ENCODE peak calls at places on chromosomes 7 and 10, in seven cellular contexts. One of them, this sample, is unnamed.

GRCh38 chr7:142785841-142786250 is 15.1 kb downstream of the PRSS2 start:
- DNase-seq in stimulated activated CD4-positive, alpha-beta T cell treated with anti-CD3 and anti-CD28 coated beads, Interleukin-2, amount 100 ng/mL, for 48 hours: no peak
- DNase-seq in A549: no peak
- DNase-seq in GM13976: no peak
- DNase-seq in GM13977: no peak
- DNase-seq in Calu3: no peak
- DNase-seq in activated T-cell treated with anti-CD3 and anti-CD28 coated beads for 1 hour: peak
- DNase-seq in this sample: no peak

GRCh38 chr10:125711110-125711750 is 8.3 kb upstream of the EDRF1 start:
- DNase-seq in stimulated activated CD4-positive, alpha-beta T cell treated with anti-CD3 and anti-CD28 coated beads, Interleukin-2, amount 100 ng/mL, for 48 hours: no peak
- DNase-seq in A549: no peak
- DNase-seq in GM13976: no peak
- DNase-seq in GM13977: no peak
- DNase-seq in Calu3: no peak
- DNase-seq in activated T-cell treated with anti-CD3 and anti-CD28 coated beads for 1 hour: no peak
- DNase-seq in this sample: no peak

GRCh38 chr7:128131115-128131514 is 99.9 kb upstream of the LRRC4 start:
- DNase-seq in stimulated activated CD4-positive, alpha-beta T cell treated with anti-CD3 and anti-CD28 coated beads, Interleukin-2, amount 100 ng/mL, for 48 hours: no peak
- DNase-seq in A549: no peak
- DNase-seq in GM13976: no peak
- DNase-seq in GM13977: no peak
- DNase-seq in Calu3: no peak
- DNase-seq in activated T-cell treated with anti-CD3 and anti-CD28 coated beads for 1 hour: no peak
- DNase-seq in this sample: no peak

GRCh38 chr7:149721084-149721601 is 52.2 kb downstream of the ZNF467 start:
- DNase-seq in stimulated activated CD4-positive, alpha-beta T cell treated with anti-CD3 and anti-CD28 coated beads, Interleukin-2, amount 100 ng/mL, for 48 hours: no peak
- DNase-seq in A549: no peak
- DNase-seq in GM13976: peak
- DNase-seq in GM13977: no peak
- DNase-seq in Calu3: no peak
- DNase-seq in activated T-cell treated with anti-CD3 and anti-CD28 coated beads for 1 hour: no peak
- DNase-seq in this sample: peak

GRCh38 chr10:44066211-44066837 is 318.6 kb downstream of the CXCL12 start:
- DNase-seq in stimulated activated CD4-positive, alpha-beta T cell treated with anti-CD3 and anti-CD28 coated beads, Interleukin-2, amount 100 ng/mL, for 48 hours: no peak
- DNase-seq in A549: no peak
- DNase-seq in GM13976: no peak
- DNase-seq in GM13977: no peak
- DNase-seq in Calu3: no peak
- DNase-seq in activated T-cell treated with anti-CD3 and anti-CD28 coated beads for 1 hour: no peak
- DNase-seq in this sample: no peak

GRCh38 chr7:103343758-103344452 is 662 bp downstream of the DNAJC2 start:
- DNase-seq in stimulated activated CD4-positive, alpha-beta T cell treated with anti-CD3 and anti-CD28 coated beads, Interleukin-2, amount 100 ng/mL, for 48 hours: no peak
- DNase-seq in A549: peak
- DNase-seq in GM13976: peak
- DNase-seq in GM13977: peak
- DNase-seq in Calu3: peak
- DNase-seq in activated T-cell treated with anti-CD3 and anti-CD28 coated beads for 1 hour: no peak
- DNase-seq in this sample: no peak

GRCh38 chr10:71219918-71220688 is 7.7 kb downstream of the UNC5B start:
- DNase-seq in stimulated activated CD4-positive, alpha-beta T cell treated with anti-CD3 and anti-CD28 coated beads, Interleukin-2, amount 100 ng/mL, for 48 hours: no peak
- DNase-seq in A549: no peak
- DNase-seq in GM13976: peak
- DNase-seq in GM13977: no peak
- DNase-seq in Calu3: no peak
- DNase-seq in activated T-cell treated with anti-CD3 and anti-CD28 coated beads for 1 hour: no peak
- DNase-seq in this sample: peak

GRCh38 chr7:143288836-143289235 is 685 bp downstream of the CASP2 start:
- DNase-seq in stimulated activated CD4-positive, alpha-beta T cell treated with anti-CD3 and anti-CD28 coated beads, Interleukin-2, amount 100 ng/mL, for 48 hours: no peak
- DNase-seq in A549: peak
- DNase-seq in GM13976: no peak
- DNase-seq in GM13977: no peak
- DNase-seq in Calu3: no peak
- DNase-seq in activated T-cell treated with anti-CD3 and anti-CD28 coated beads for 1 hour: no peak
- DNase-seq in this sample: no peak

GRCh38 chr7:159026271-159027047 is 118.2 kb downstream of the VIPR2 start:
- DNase-seq in stimulated activated CD4-positive, alpha-beta T cell treated with anti-CD3 and anti-CD28 coated beads, Interleukin-2, amount 100 ng/mL, for 48 hours: peak
- DNase-seq in A549: no peak
- DNase-seq in GM13976: no peak
- DNase-seq in GM13977: no peak
- DNase-seq in Calu3: no peak
- DNase-seq in activated T-cell treated with anti-CD3 and anti-CD28 coated beads for 1 hour: no peak
- DNase-seq in this sample: no peak

GRCh38 chr10:14454629-14455028 is 123.9 kb upstream of the FRMD4A start:
- DNase-seq in stimulated activated CD4-positive, alpha-beta T cell treated with anti-CD3 and anti-CD28 coated beads, Interleukin-2, amount 100 ng/mL, for 48 hours: no peak
- DNase-seq in A549: no peak
- DNase-seq in GM13976: no peak
- DNase-seq in GM13977: no peak
- DNase-seq in Calu3: no peak
- DNase-seq in activated T-cell treated with anti-CD3 and anti-CD28 coated beads for 1 hour: no peak
- DNase-seq in this sample: no peak

GRCh38 chr7:29265208-29265923 is 70.8 kb downstream of the CHN2 start:
- DNase-seq in stimulated activated CD4-positive, alpha-beta T cell treated with anti-CD3 and anti-CD28 coated beads, Interleukin-2, amount 100 ng/mL, for 48 hours: no peak
- DNase-seq in A549: no peak
- DNase-seq in GM13976: no peak
- DNase-seq in GM13977: no peak
- DNase-seq in Calu3: no peak
- DNase-seq in activated T-cell treated with anti-CD3 and anti-CD28 coated beads for 1 hour: no peak
- DNase-seq in this sample: no peak

GRCh38 chr7:498678-499641 is 20.7 kb downstream of the PDGFA start:
- DNase-seq in stimulated activated CD4-positive, alpha-beta T cell treated with anti-CD3 and anti-CD28 coated beads, Interleukin-2, amount 100 ng/mL, for 48 hours: no peak
- DNase-seq in A549: no peak
- DNase-seq in GM13976: no peak
- DNase-seq in GM13977: no peak
- DNase-seq in Calu3: no peak
- DNase-seq in activated T-cell treated with anti-CD3 and anti-CD28 coated beads for 1 hour: no peak
- DNase-seq in this sample: peak

GRCh38 chr10:44939691-44940401 is 19.8 kb upstream of the RASSF4 start:
- DNase-seq in stimulated activated CD4-positive, alpha-beta T cell treated with anti-CD3 and anti-CD28 coated beads, Interleukin-2, amount 100 ng/mL, for 48 hours: no peak
- DNase-seq in A549: no peak
- DNase-seq in GM13976: no peak
- DNase-seq in GM13977: no peak
- DNase-seq in Calu3: no peak
- DNase-seq in activated T-cell treated with anti-CD3 and anti-CD28 coated beads for 1 hour: no peak
- DNase-seq in this sample: no peak

GRCh38 chr7:7562736-7563135 is 3.9 kb upstream of the MIOS start:
- DNase-seq in stimulated activated CD4-positive, alpha-beta T cell treated with anti-CD3 and anti-CD28 coated beads, Interleukin-2, amount 100 ng/mL, for 48 hours: no peak
- DNase-seq in A549: no peak
- DNase-seq in GM13976: no peak
- DNase-seq in GM13977: no peak
- DNase-seq in Calu3: no peak
- DNase-seq in activated T-cell treated with anti-CD3 and anti-CD28 coated beads for 1 hour: no peak
- DNase-seq in this sample: no peak

GRCh38 chr10:25114036-25114411 is 60.8 kb upstream of the GPR158 start:
- DNase-seq in stimulated activated CD4-positive, alpha-beta T cell treated with anti-CD3 and anti-CD28 coated beads, Interleukin-2, amount 100 ng/mL, for 48 hours: no peak
- DNase-seq in A549: no peak
- DNase-seq in GM13976: no peak
- DNase-seq in GM13977: no peak
- DNase-seq in Calu3: no peak
- DNase-seq in activated T-cell treated with anti-CD3 and anti-CD28 coated beads for 1 hour: no peak
- DNase-seq in this sample: no peak

GRCh38 chr7:54629771-54630170 is 87.6 kb downstream of the VSTM2A start:
- DNase-seq in stimulated activated CD4-positive, alpha-beta T cell treated with anti-CD3 and anti-CD28 coated beads, Interleukin-2, amount 100 ng/mL, for 48 hours: no peak
- DNase-seq in A549: no peak
- DNase-seq in GM13976: no peak
- DNase-seq in GM13977: no peak
- DNase-seq in Calu3: no peak
- DNase-seq in activated T-cell treated with anti-CD3 and anti-CD28 coated beads for 1 hour: no peak
- DNase-seq in this sample: no peak

GRCh38 chr7:155769701-155770100 is 42.6 kb downstream of the SHH start:
- DNase-seq in stimulated activated CD4-positive, alpha-beta T cell treated with anti-CD3 and anti-CD28 coated beads, Interleukin-2, amount 100 ng/mL, for 48 hours: no peak
- DNase-seq in A549: no peak
- DNase-seq in GM13976: no peak
- DNase-seq in GM13977: no peak
- DNase-seq in Calu3: no peak
- DNase-seq in activated T-cell treated with anti-CD3 and anti-CD28 coated beads for 1 hour: no peak
- DNase-seq in this sample: no peak

GRCh38 chr10:124594240-124594639 is 132.6 kb downstream of the LHPP start:
- DNase-seq in stimulated activated CD4-positive, alpha-beta T cell treated with anti-CD3 and anti-CD28 coated beads, Interleukin-2, amount 100 ng/mL, for 48 hours: no peak
- DNase-seq in A549: no peak
- DNase-seq in GM13976: no peak
- DNase-seq in GM13977: no peak
- DNase-seq in Calu3: no peak
- DNase-seq in activated T-cell treated with anti-CD3 and anti-CD28 coated beads for 1 hour: no peak
- DNase-seq in this sample: no peak

GRCh38 chr10:132198068-132198370 is 11.3 kb downstream of the DPYSL4 start:
- DNase-seq in stimulated activated CD4-positive, alpha-beta T cell treated with anti-CD3 and anti-CD28 coated beads, Interleukin-2, amount 100 ng/mL, for 48 hours: no peak
- DNase-seq in A549: no peak
- DNase-seq in GM13976: no peak
- DNase-seq in GM13977: no peak
- DNase-seq in Calu3: no peak
- DNase-seq in activated T-cell treated with anti-CD3 and anti-CD28 coated beads for 1 hour: no peak
- DNase-seq in this sample: no peak

GRCh38 chr7:135282621-135283295 is 49.1 kb downstream of the STRA8 start:
- DNase-seq in stimulated activated CD4-positive, alpha-beta T cell treated with anti-CD3 and anti-CD28 coated beads, Interleukin-2, amount 100 ng/mL, for 48 hours: no peak
- DNase-seq in A549: no peak
- DNase-seq in GM13976: no peak
- DNase-seq in GM13977: no peak
- DNase-seq in Calu3: no peak
- DNase-seq in activated T-cell treated with anti-CD3 and anti-CD28 coated beads for 1 hour: no peak
- DNase-seq in this sample: no peak

GRCh38 chr7:136859798-136860197 is 8.7 kb upstream of the CHRM2 start:
- DNase-seq in stimulated activated CD4-positive, alpha-beta T cell treated with anti-CD3 and anti-CD28 coated beads, Interleukin-2, amount 100 ng/mL, for 48 hours: no peak
- DNase-seq in A549: no peak
- DNase-seq in GM13976: no peak
- DNase-seq in GM13977: no peak
- DNase-seq in Calu3: no peak
- DNase-seq in activated T-cell treated with anti-CD3 and anti-CD28 coated beads for 1 hour: no peak
- DNase-seq in this sample: no peak

This sample was measured in upper lobe of right lung.